ENCODE peak calls at places on chromosomes 7 and 10, in nine cellular contexts. One of them, this sample, is unnamed.

GRCh38 chr10:132614431-132615341 is 77.1 kb downstream of the INPP5A start:
- DNase-seq in neuronal stem cell: no peak
- DNase-seq in HepG2: no peak
- DNase-seq in hepatocyte: no peak
- DNase-seq in fibroblast of lung: no peak
- DNase-seq in PC-3: no peak
- DNase-seq in OCI-LY7: no peak
- DNase-seq in HCT116: no peak
- DNase-seq in MM.1S: no peak
- DNase-seq in this sample: no peak

GRCh38 chr10:70688828-70689227 is 16.5 kb downstream of the ADAMTS14 start:
- DNase-seq in neuronal stem cell: no peak
- DNase-seq in HepG2: no peak
- DNase-seq in hepatocyte: no peak
- DNase-seq in fibroblast of lung: no peak
- DNase-seq in PC-3: no peak
- DNase-seq in OCI-LY7: no peak
- DNase-seq in HCT116: no peak
- DNase-seq in MM.1S: no peak
- DNase-seq in this sample: no peak

GRCh38 chr10:76576276-76576962 is 1061.2 kb downstream of the KCNMA1 start:
- DNase-seq in neuronal stem cell: no peak
- DNase-seq in HepG2: no peak
- DNase-seq in hepatocyte: no peak
- DNase-seq in fibroblast of lung: peak
- DNase-seq in PC-3: no peak
- DNase-seq in OCI-LY7: no peak
- DNase-seq in HCT116: no peak
- DNase-seq in MM.1S: no peak
- DNase-seq in this sample: no peak

GRCh38 chr10:86057708-86058107 is 308.9 kb downstream of the GRID1 start:
- DNase-seq in neuronal stem cell: no peak
- DNase-seq in HepG2: no peak
- DNase-seq in hepatocyte: no peak
- DNase-seq in fibroblast of lung: no peak
- DNase-seq in PC-3: no peak
- DNase-seq in OCI-LY7: no peak
- DNase-seq in HCT116: no peak
- DNase-seq in MM.1S: no peak
- DNase-seq in this sample: no peak

GRCh38 chr10:127399635-127400034 is 149.5 kb upstream of the NPS start:
- DNase-seq in neuronal stem cell: no peak
- DNase-seq in HepG2: no peak
- DNase-seq in hepatocyte: no peak
- DNase-seq in fibroblast of lung: no peak
- DNase-seq in PC-3: no peak
- DNase-seq in OCI-LY7: no peak
- DNase-seq in HCT116: no peak
- DNase-seq in MM.1S: no peak
- DNase-seq in this sample: no peak

GRCh38 chr10:86944907-86945306 is 12.5 kb downstream of the MMRN2 start:
- DNase-seq in neuronal stem cell: no peak
- DNase-seq in HepG2: no peak
- DNase-seq in hepatocyte: no peak
- DNase-seq in fibroblast of lung: no peak
- DNase-seq in PC-3: no peak
- DNase-seq in OCI-LY7: no peak
- DNase-seq in HCT116: no peak
- DNase-seq in MM.1S: no peak
- DNase-seq in this sample: no peak

GRCh38 chr10:26437637-26438461 is at the start of gene APBB1IP:
- DNase-seq in neuronal stem cell: no peak
- DNase-seq in HepG2: no peak
- DNase-seq in hepatocyte: peak
- DNase-seq in fibroblast of lung: peak
- DNase-seq in PC-3: no peak
- DNase-seq in OCI-LY7: peak
- DNase-seq in HCT116: no peak
- DNase-seq in MM.1S: peak
- DNase-seq in this sample: no peak

GRCh38 chr10:103703941-103704919 is 151.1 kb downstream of the SH3PXD2A start:
- DNase-seq in neuronal stem cell: no peak
- DNase-seq in HepG2: no peak
- DNase-seq in hepatocyte: no peak
- DNase-seq in fibroblast of lung: no peak
- DNase-seq in PC-3: no peak
- DNase-seq in OCI-LY7: no peak
- DNase-seq in HCT116: no peak
- DNase-seq in MM.1S: no peak
- DNase-seq in this sample: no peak

GRCh38 chr7:108193593-108194498 is 63.7 kb upstream of the LAMB4 start:
- DNase-seq in neuronal stem cell: no peak
- DNase-seq in HepG2: no peak
- DNase-seq in hepatocyte: no peak
- DNase-seq in fibroblast of lung: no peak
- DNase-seq in PC-3: peak
- DNase-seq in OCI-LY7: no peak
- DNase-seq in HCT116: no peak
- DNase-seq in MM.1S: no peak
- DNase-seq in this sample: no peak

GRCh38 chr7:157564518-157565177 is 227.8 kb downstream of the DNAJB6 start:
- DNase-seq in neuronal stem cell: no peak
- DNase-seq in HepG2: no peak
- DNase-seq in hepatocyte: no peak
- DNase-seq in fibroblast of lung: peak
- DNase-seq in PC-3: peak
- DNase-seq in OCI-LY7: no peak
- DNase-seq in HCT116: peak
- DNase-seq in MM.1S: no peak
- DNase-seq in this sample: no peak

GRCh38 chr7:118264836-118265235 is 40.3 kb downstream of the ANKRD7 start:
- DNase-seq in neuronal stem cell: no peak
- DNase-seq in HepG2: no peak
- DNase-seq in hepatocyte: no peak
- DNase-seq in fibroblast of lung: no peak
- DNase-seq in PC-3: no peak
- DNase-seq in OCI-LY7: no peak
- DNase-seq in HCT116: no peak
- DNase-seq in MM.1S: no peak
- DNase-seq in this sample: no peak

GRCh38 chr10:86654411-86655172 is at the start of gene OPN4:
- DNase-seq in neuronal stem cell: no peak
- DNase-seq in HepG2: no peak
- DNase-seq in hepatocyte: no peak
- DNase-seq in fibroblast of lung: peak
- DNase-seq in PC-3: no peak
- DNase-seq in OCI-LY7: no peak
- DNase-seq in HCT116: no peak
- DNase-seq in MM.1S: no peak
- DNase-seq in this sample: peak

GRCh38 chr10:43667317-43667731 is 18.6 kb upstream of the ZNF32 start:
- DNase-seq in neuronal stem cell: no peak
- DNase-seq in HepG2: no peak
- DNase-seq in hepatocyte: peak
- DNase-seq in fibroblast of lung: peak
- DNase-seq in PC-3: no peak
- DNase-seq in OCI-LY7: no peak
- DNase-seq in HCT116: no peak
- DNase-seq in MM.1S: no peak
- DNase-seq in this sample: no peak

GRCh38 chr7:134421998-134422397 is 36.9 kb downstream of the AKR1B1 start:
- DNase-seq in neuronal stem cell: no peak
- DNase-seq in HepG2: no peak
- DNase-seq in hepatocyte: no peak
- DNase-seq in fibroblast of lung: no peak
- DNase-seq in PC-3: peak
- DNase-seq in OCI-LY7: no peak
- DNase-seq in HCT116: no peak
- DNase-seq in MM.1S: no peak
- DNase-seq in this sample: no peak

GRCh38 chr10:11237571-11237970 is 219.9 kb downstream of the CELF2 start:
- DNase-seq in neuronal stem cell: no peak
- DNase-seq in HepG2: no peak
- DNase-seq in hepatocyte: no peak
- DNase-seq in fibroblast of lung: no peak
- DNase-seq in PC-3: no peak
- DNase-seq in OCI-LY7: no peak
- DNase-seq in HCT116: no peak
- DNase-seq in MM.1S: peak
- DNase-seq in this sample: no peak

GRCh38 chr10:6843477-6843876 is 263.4 kb upstream of the PRKCQ start:
- DNase-seq in neuronal stem cell: no peak
- DNase-seq in HepG2: no peak
- DNase-seq in hepatocyte: no peak
- DNase-seq in fibroblast of lung: no peak
- DNase-seq in PC-3: no peak
- DNase-seq in OCI-LY7: peak
- DNase-seq in HCT116: no peak
- DNase-seq in MM.1S: peak
- DNase-seq in this sample: no peak

GRCh38 chr10:131841131-131841661 is 59.6 kb upstream of the PPP2R2D start:
- DNase-seq in neuronal stem cell: no peak
- DNase-seq in HepG2: no peak
- DNase-seq in hepatocyte: no peak
- DNase-seq in fibroblast of lung: no peak
- DNase-seq in PC-3: no peak
- DNase-seq in OCI-LY7: no peak
- DNase-seq in HCT116: no peak
- DNase-seq in MM.1S: no peak
- DNase-seq in this sample: no peak

DNA sequence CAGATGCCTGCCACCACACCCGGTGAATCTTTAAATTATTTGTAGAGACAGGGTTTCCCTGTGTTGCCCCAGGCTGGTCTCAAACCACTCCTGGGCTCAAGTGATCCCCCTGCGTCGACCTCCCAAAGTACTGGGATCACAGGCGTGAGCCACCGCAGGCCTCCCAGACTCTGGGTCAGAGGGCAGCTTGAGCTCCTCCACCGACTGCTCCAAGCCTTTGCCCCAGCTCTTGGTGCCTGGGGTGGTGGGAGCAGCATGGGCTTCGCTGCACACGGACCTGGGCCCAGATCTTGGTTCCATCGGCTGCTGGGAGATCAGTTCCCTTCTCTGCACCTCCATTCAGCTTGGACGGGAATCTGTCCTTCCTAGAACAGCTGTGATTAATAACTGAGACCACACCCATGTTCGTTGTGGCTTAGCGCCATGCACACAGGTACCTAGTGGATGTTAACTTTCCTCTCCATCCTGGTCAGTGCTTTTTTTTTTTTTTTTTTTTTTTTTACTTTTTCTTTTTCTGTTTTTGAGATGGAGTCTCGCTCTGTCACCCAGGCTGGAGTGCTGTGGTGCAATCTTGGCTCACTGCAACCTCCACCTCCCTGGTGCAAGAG is 125.3 kb downstream of the CUX1 start:
- DNase-seq in neuronal stem cell: no peak
- DNase-seq in HepG2: no peak
- DNase-seq in hepatocyte: no peak
- DNase-seq in fibroblast of lung: no peak
- DNase-seq in PC-3: peak
- DNase-seq in OCI-LY7: no peak
- DNase-seq in HCT116: no peak
- DNase-seq in MM.1S: no peak
- DNase-seq in this sample: peak
- H3K27ac ChIP-seq in neuronal stem cell: no peak
- H3K27ac ChIP-seq in HepG2: no peak
- H3K27ac ChIP-seq in hepatocyte: peak
- H3K27ac ChIP-seq in fibroblast of lung: no peak
- H3K27ac ChIP-seq in PC-3: peak
- H3K27ac ChIP-seq in OCI-LY7: peak
- H3K27ac ChIP-seq in HCT116: peak
- H3K27ac ChIP-seq in MM.1S: no peak
- H3K27ac ChIP-seq in this sample: peak

GRCh38 chr7:15685358-15686181 is 913 bp downstream of the MEOX2 start:
- DNase-seq in neuronal stem cell: peak
- DNase-seq in HepG2: no peak
- DNase-seq in hepatocyte: peak
- DNase-seq in fibroblast of lung: peak
- DNase-seq in PC-3: no peak
- DNase-seq in OCI-LY7: no peak
- DNase-seq in HCT116: no peak
- DNase-seq in MM.1S: no peak
- DNase-seq in this sample: no peak
- H2AFZ ChIP-seq in neuronal stem cell: peak
- H2AFZ ChIP-seq in HepG2: no peak
- H2AFZ ChIP-seq in hepatocyte: peak
- H2AFZ ChIP-seq in fibroblast of lung: peak
- H2AFZ ChIP-seq in PC-3: no peak
- H2AFZ ChIP-seq in OCI-LY7: no peak
- H2AFZ ChIP-seq in HCT116: no peak
- H2AFZ ChIP-seq in MM.1S: no peak
- H2AFZ ChIP-seq in this sample: no peak

DNA sequence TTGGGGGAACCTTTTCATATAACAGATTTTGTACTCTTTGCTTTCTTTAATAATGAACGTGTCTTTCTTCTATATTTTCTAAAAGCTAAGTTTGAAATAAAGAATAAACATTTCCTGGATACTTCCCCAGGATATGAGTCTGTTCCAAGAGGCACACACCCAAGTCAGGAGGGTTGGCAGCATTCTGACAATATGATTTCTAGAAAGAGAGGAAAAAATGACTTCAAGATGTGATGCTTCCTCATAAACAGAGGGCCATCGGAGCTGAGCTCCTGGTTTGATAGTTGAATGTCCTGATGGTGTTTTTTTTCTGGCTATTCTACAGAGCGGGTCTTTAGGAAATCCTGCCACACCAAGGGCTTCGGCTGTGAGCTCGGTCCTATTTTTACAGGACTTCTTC is 208.5 kb upstream of the MGMT start:
- DNase-seq in neuronal stem cell: no peak
- DNase-seq in HepG2: no peak
- DNase-seq in hepatocyte: no peak
- DNase-seq in fibroblast of lung: no peak
- DNase-seq in PC-3: no peak
- DNase-seq in OCI-LY7: no peak
- DNase-seq in HCT116: no peak
- DNase-seq in MM.1S: no peak
- DNase-seq in this sample: no peak
- H3K4me2 ChIP-seq in neuronal stem cell: no peak
- H3K4me2 ChIP-seq in HepG2: no peak
- H3K4me2 ChIP-seq in hepatocyte: no peak
- H3K4me2 ChIP-seq in fibroblast of lung: no peak
- H3K4me2 ChIP-seq in PC-3: no peak
- H3K4me2 ChIP-seq in OCI-LY7: no peak
- H3K4me2 ChIP-seq in HCT116: no peak
- H3K4me2 ChIP-seq in MM.1S: no peak
- H3K4me2 ChIP-seq in this sample: no peak

DNA sequence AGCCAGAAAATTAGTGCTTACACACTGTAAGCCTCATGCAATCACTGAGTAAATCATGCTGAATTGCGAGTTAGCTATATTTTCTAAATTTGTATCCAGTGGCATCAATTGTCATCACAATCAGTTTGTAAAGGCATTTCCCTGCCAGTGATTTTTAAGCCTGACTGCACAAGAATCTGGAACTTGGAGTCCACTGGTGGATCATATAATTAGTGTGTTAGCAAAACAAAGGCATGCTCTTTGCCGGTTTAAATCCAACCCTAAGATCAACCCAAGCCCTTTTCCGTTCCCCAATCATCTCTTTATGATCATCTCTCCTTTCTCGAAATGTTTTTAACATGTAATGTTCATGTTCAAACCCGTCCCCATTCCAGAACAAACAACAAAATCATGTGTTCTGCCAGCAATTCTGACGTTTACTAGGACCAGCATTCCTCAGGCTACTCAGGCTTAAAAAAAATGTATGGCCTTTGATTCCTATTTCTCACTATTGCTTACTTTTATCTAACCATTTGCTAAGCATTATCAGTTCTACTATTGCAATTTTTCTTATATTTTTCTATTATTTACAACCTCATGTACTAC is 649.2 kb downstream of the SORCS1 start:
- DNase-seq in neuronal stem cell: no peak
- DNase-seq in HepG2: no peak
- DNase-seq in hepatocyte: no peak
- DNase-seq in fibroblast of lung: peak
- DNase-seq in PC-3: no peak
- DNase-seq in OCI-LY7: no peak
- DNase-seq in HCT116: no peak
- DNase-seq in MM.1S: no peak
- DNase-seq in this sample: no peak
- H3K27ac ChIP-seq in neuronal stem cell: no peak
- H3K27ac ChIP-seq in HepG2: no peak
- H3K27ac ChIP-seq in hepatocyte: no peak
- H3K27ac ChIP-seq in fibroblast of lung: no peak
- H3K27ac ChIP-seq in PC-3: no peak
- H3K27ac ChIP-seq in OCI-LY7: no peak
- H3K27ac ChIP-seq in HCT116: no peak
- H3K27ac ChIP-seq in MM.1S: no peak
- H3K27ac ChIP-seq in this sample: no peak

This sample was measured in PC-9.